ENCODE peak calls at places on chromosomes 16 and 17, in nine cellular contexts. V, O, X, T, B, Q, Y, U and H are unnamed samples.

GRCh38 chr17:15456972-15457722 is 10.3 kb downstream of the CDRT4 start:
- DNase-seq in V (no peak), O (no peak), X (no peak), T (no peak), B (no peak), Q (no peak), Y (peak), U (peak), H (no peak)

GRCh38 chr17:56822725-56823124 is 11.0 kb downstream of the C17orf67 start:
- DNase-seq in V (no peak), O (no peak), X (no peak), T (no peak), B (no peak), Q (no peak), Y (no peak), U (no peak), H (no peak)

GRCh38 chr16:17773698-17774101 is 302.9 kb upstream of the XYLT1 start:
- DNase-seq in V (no peak), O (peak), X (no peak), T (no peak), B (no peak), Q (no peak), Y (peak), U (no peak), H (no peak)

GRCh38 chr17:56045907-56046306 is 107.4 kb upstream of the ANKFN1 start:
- DNase-seq in V (no peak), O (no peak), X (no peak), T (no peak), B (no peak), Q (no peak), Y (no peak), U (no peak), H (no peak)

GRCh38 chr17:33267279-33267790 is 25.8 kb downstream of the ASIC2 start:
- DNase-seq in V (no peak), O (no peak), X (peak), T (no peak), B (peak), Q (peak), Y (peak), U (no peak), H (no peak)

GRCh38 chr16:50967827-50968612 is 183.1 kb downstream of the SALL1 start:
- DNase-seq in V (no peak), O (no peak), X (no peak), T (no peak), B (no peak), Q (no peak), Y (no peak), U (no peak), H (peak)

GRCh38 chr16:87657621-87658192 is 55.4 kb downstream of the JPH3 start:
- DNase-seq in V (no peak), O (no peak), X (no peak), T (no peak), B (no peak), Q (no peak), Y (no peak), U (no peak), H (peak)

GRCh38 chr17:30021708-30022317 is 80.4 kb downstream of the EFCAB5 start:
- DNase-seq in V (no peak), O (peak), X (no peak), T (peak), B (peak), Q (no peak), Y (peak), U (no peak), H (peak)

GRCh38 chr16:11052080-11052808 is 107.9 kb downstream of the CLEC16A start:
- DNase-seq in V (no peak), O (no peak), X (no peak), T (no peak), B (no peak), Q (no peak), Y (no peak), U (no peak), H (peak)

GRCh38 chr17:4499431-4500187 is 928 bp downstream of the SPNS2 start:
- DNase-seq in V (no peak), O (no peak), X (no peak), T (peak), B (peak), Q (no peak), Y (no peak), U (no peak), H (no peak)

GRCh38 chr16:9060225-9060624 is 31.2 kb upstream of the HAPSTR1 start:
- DNase-seq in V (no peak), O (no peak), X (no peak), T (no peak), B (no peak), Q (no peak), Y (no peak), U (no peak), H (no peak)

GRCh38 chr17:17681744-17682292 is 560 bp downstream of the RAI1 start:
- DNase-seq in V (no peak), O (peak), X (no peak), T (peak), B (no peak), Q (no peak), Y (no peak), U (peak), H (no peak)

DNA sequence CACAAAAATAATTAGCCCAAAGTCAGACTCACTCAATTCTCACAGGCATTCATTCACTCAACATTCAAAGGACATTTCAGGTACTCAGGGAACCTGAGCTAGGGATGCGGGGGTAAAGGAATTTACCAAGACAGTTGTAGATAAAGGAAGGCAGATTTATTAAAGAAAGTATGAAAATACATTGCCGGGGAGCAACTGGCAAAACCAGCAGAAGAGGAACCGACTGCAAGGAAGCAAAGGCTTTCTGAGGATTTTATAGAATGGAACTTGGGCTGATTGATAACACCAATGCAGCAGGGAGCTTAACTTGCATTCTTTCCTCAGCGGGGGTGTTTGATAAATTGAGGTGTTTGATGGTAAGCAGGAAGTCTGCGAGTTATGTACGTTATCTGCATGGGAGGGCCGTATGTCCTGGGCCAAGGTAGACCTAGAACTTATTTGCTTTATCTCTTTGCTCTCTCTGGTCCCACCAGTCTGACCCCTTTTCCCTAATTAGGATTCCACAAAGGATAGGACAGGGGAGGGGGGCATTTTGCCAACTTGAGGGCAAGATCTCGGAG is 5.9 kb upstream of the MT3 start:
- DNase-seq in V (no peak), O (no peak), X (no peak), T (no peak), B (no peak), Q (no peak), Y (no peak), U (no peak), H (no peak)
- TF ChIP-seq CTCF in V (no peak), O (no peak), X (no peak), T (no peak), B (no peak), Q (no peak), Y (no peak), U (no peak), H (no peak)

GRCh38 chr17:40852378-40852777 is 14.6 kb downstream of the KRT12 start:
- DNase-seq in V (no peak), O (no peak), X (no peak), T (no peak), B (no peak), Q (no peak), Y (no peak), U (no peak), H (no peak)

GRCh38 chr17:40857535-40857934 is 9.5 kb downstream of the KRT12 start:
- DNase-seq in V (no peak), O (no peak), X (no peak), T (no peak), B (no peak), Q (no peak), Y (peak), U (no peak), H (no peak)

GRCh38 chr17:40850287-40850972 is 16.6 kb downstream of the KRT12 start:
- DNase-seq in V (no peak), O (no peak), X (no peak), T (no peak), B (no peak), Q (no peak), Y (no peak), U (no peak), H (no peak)

GRCh38 chr17:40859536-40859935 is 7.5 kb downstream of the KRT12 start:
- DNase-seq in V (no peak), O (no peak), X (peak), T (no peak), B (no peak), Q (no peak), Y (peak), U (no peak), H (no peak)

DNA sequence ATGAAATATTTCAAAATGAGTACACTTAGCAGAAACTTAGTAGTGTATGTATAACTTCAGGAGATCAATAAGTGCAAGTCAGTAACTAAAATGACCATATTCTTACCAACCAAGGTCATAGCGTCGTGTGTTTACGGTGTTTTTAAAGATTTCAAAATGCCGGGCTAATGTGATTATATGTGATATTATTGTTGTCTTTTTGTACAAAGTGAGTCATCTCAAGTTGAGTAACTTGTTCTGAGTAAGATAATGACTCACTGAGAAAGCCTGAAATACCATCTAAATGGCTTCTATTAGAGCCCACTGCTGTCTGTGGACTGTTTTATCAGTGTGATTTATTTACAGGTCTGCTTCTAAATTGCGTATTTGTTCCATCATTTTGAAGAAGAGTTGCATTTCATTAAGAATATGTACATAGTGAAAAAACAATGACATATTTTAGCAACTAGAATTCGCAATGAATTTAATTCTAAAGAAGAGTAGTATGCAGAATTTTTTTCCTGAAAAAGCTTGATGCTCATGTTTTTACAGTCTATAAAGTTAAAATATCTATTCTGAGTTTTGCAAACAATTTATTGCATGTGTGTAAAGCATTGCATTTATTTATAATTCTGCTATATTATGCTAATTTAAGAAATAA is 12.7 kb downstream of the KRT12 start:
- DNase-seq in V (no peak), O (no peak), X (peak), T (no peak), B (peak), Q (no peak), Y (peak), U (no peak), H (no peak)
- TF ChIP-seq CTCF in V (no peak), O (no peak), X (no peak), T (no peak), B (no peak), Q (no peak), Y (no peak), U (no peak), H (no peak)

DNA sequence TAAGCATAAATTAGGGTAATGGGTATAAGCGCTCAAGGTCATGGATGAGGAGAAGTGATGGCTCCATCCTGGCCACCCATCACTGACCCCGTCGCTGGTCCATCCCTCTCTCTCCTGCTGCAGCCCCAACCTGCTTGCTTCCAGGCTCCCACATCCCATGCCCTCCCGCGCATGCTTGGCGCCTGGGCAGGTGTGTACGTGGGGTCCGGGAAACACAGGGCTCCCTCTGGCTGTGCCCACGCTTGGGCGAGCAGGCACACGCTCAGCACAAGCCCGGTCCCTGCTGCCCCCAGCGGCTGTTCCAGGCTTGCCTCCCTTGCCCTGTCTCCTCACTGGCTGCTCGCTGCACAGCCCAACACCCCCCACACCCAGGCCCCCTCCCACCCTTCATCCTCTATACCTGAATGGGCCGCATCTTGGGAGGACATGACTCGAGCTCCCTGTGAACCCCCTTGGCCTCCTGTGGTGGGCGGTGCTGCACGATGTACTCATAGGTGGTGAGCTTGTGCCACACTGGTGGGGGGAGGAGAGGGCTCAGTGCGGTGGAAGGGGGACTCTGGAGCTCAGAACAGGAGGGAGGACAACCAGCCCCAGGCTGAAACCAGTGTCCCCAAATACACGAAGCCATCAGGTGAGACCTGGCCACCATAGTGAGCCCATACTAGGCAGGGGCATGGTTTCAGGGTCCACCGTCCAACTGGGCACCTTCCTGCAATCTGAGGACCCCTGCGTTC is 4.7 kb upstream of the TPPP3 start:
- DNase-seq in V (no peak), O (no peak), X (no peak), T (no peak), B (no peak), Q (no peak), Y (no peak), U (no peak), H (no peak)
- TF ChIP-seq CTCF in V (no peak), O (peak), X (peak), T (no peak), B (no peak), Q (peak), Y (no peak), U (no peak), H (no peak)

GRCh38 chr17:13114601-13115024 is 96.8 kb upstream of the ELAC2 start:
- DNase-seq in V (no peak), O (no peak), X (no peak), T (no peak), B (peak), Q (no peak), Y (peak), U (no peak), H (peak)
- TF ChIP-seq CTCF in V (peak), O (no peak), X (peak), T (peak), B (peak), Q (peak), Y (peak), U (peak), H (peak)